ENCODE peak calls at places on chromosomes 16 and 17, in four cellular contexts. E is H9, Q is IMR-90, P is H1. U is an unnamed sample.

GRCh38 chr17:29444589-29444988 is 54.4 kb downstream of the TAOK1 start:
- DNase-seq in E (no peak), Q (peak; percentile 75), P (no peak), U (no peak)

GRCh38 chr16:78097522-78097921 is 1.9 kb upstream of the WWOX start:
- DNase-seq in E (no peak), Q (no peak), P (no peak), U (no peak)

GRCh38 chr17:75785016-75785769 is 587 bp downstream of the UNK start:
- DNase-seq in E (no peak), Q (peak; percentile 86), P (no peak), U (peak; percentile 97)

GRCh38 chr17:14813649-14814048 is 451.5 kb downstream of the PMP22 start:
- DNase-seq in E (peak; percentile 92), Q (no peak), P (peak; percentile 82), U (peak; percentile 85)

GRCh38 chr17:57945999-57946797 is 9.0 kb downstream of the CUEDC1 start:
- DNase-seq in E (no peak), Q (peak; percentile 58), P (no peak), U (no peak)

GRCh38 chr17:17685775-17686291 is 4.6 kb downstream of the RAI1 start:
- DNase-seq in E (peak; percentile 63), Q (peak; percentile 91), P (no peak), U (peak; percentile 80)

GRCh38 chr16:86914850-86915717 is 336.7 kb downstream of the FOXL1 start:
- DNase-seq in E (no peak), Q (peak; percentile 27), P (no peak), U (no peak)

GRCh38 chr16:89170346-89171215 is 967 bp upstream of the CDH15 start:
- DNase-seq in E (peak; percentile 91), Q (no peak), P (peak; percentile 44), U (peak; percentile 60)

GRCh38 chr17:53191878-53192277 is 630.8 kb upstream of the KIF2B start:
- DNase-seq in E (no peak), Q (no peak), P (no peak), U (no peak)

GRCh38 chr17:22090263-22090935 is 398.1 kb downstream of the KCNJ18 start:
- DNase-seq in E (no peak), Q (no peak), P (no peak), U (peak; percentile 1)

GRCh38 chr17:7252176-7253043 is at the start of gene ELP5:
- DNase-seq in E (peak; percentile 98), Q (peak; percentile 94), P (no peak), U (peak; percentile 98)

GRCh38 chr16:84228321-84228838 is 11.4 kb downstream of the KCNG4 start:
- DNase-seq in E (peak; percentile 83), Q (peak; percentile 89), P (peak; percentile 36), U (peak; percentile 91)

GRCh38 chr16:50711862-50712567 is 18.6 kb downstream of the NOD2 start:
- DNase-seq in E (no peak), Q (no peak), P (no peak), U (no peak)

GRCh38 chr16:56974549-56975300 is 13.0 kb downstream of the CETP start:
- DNase-seq in E (no peak), Q (no peak), P (no peak), U (no peak)

GRCh38 chr16:19704321-19705130 is 13.5 kb downstream of the KNOP1 start:
- DNase-seq in E (no peak), Q (peak; percentile 77), P (no peak), U (no peak)

GRCh38 chr16:54648575-54648974 is 282.1 kb upstream of the IRX5 start:
- DNase-seq in E (no peak), Q (no peak), P (no peak), U (no peak)

GRCh38 chr16:66741131-66741900 is 10.1 kb downstream of the DYNC1LI2 start:
- DNase-seq in E (no peak), Q (peak; percentile 88), P (no peak), U (peak; percentile 22)
- H3K9ac ChIP-seq in E (no peak overlapping the region), Q (no peak overlapping the region), P (no peak overlapping the region), U (no peak overlapping the region)

DNA sequence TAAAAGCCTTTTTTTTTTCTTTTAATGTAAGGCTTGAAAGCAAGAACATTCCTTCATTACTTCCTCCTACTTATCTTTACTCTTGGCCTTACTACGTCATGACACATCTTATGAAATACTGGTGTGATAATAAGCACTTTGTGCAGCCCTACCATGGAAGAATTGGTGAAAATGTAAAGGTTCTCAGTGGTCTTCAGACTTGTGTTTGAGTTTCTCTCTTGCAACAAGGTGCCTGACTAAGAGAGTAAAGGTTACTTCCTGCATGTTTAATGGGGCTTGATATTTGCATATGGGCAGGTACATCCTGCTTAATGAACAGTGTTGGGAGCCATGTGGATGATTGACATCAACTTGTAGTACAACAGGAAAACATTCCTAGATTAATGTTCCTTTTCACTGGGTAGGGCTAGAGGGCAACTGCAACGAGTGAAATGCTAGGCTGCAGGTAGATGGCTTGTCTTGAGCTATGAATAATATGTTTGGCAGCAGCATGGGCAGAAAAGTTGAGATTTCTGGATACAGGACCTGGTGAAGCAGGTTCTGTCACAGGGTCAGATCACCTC is 84.5 kb downstream of the PRKCA start:
- DNase-seq in E (no peak), Q (no peak), P (no peak), U (no peak)
- H3K56ac ChIP-seq in E (no peak overlapping the region), Q (no peak overlapping the region), P (no peak overlapping the region), U (no peak overlapping the region)

DNA sequence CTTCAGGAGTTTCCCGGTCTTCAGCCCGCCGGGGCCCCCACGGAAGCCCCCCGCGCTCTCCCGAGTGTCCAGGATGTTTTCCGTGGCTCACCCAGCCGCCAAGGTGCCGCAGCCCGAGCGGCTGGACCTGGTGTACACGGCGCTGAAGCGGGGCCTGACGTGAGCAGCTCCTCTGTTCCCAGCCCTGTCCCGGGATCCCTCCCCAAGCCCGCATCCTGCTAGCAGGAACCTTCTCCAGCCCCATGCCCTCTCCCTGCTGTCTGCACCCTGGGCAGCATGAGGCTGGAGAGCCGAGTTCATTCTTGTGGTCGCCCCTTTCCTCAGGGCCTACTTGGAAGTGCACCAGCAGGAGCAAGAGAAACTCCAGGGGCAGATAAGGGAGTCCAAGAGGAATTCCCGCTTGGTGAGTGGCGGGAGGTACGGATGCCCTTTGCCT is 10.1 kb downstream of the RIPOR1 start:
- DNase-seq in E (peak; percentile 43), Q (peak; percentile 56), P (no peak), U (peak; percentile 56)
- H3K9ac ChIP-seq in E (no peak overlapping the region), Q (peak overlapping the region; percentile 25), P (peak overlapping the region; percentile 27), U (peak overlapping the region; percentile 71)

GRCh38 chr16:73457851-73458250 is 409.9 kb upstream of the ZFHX3 start:
- DNase-seq in E (no peak), Q (no peak), P (no peak), U (no peak)
- H3K56ac ChIP-seq in E (no peak overlapping the region), Q (no peak overlapping the region), P (no peak overlapping the region), U (no peak overlapping the region)

DNA sequence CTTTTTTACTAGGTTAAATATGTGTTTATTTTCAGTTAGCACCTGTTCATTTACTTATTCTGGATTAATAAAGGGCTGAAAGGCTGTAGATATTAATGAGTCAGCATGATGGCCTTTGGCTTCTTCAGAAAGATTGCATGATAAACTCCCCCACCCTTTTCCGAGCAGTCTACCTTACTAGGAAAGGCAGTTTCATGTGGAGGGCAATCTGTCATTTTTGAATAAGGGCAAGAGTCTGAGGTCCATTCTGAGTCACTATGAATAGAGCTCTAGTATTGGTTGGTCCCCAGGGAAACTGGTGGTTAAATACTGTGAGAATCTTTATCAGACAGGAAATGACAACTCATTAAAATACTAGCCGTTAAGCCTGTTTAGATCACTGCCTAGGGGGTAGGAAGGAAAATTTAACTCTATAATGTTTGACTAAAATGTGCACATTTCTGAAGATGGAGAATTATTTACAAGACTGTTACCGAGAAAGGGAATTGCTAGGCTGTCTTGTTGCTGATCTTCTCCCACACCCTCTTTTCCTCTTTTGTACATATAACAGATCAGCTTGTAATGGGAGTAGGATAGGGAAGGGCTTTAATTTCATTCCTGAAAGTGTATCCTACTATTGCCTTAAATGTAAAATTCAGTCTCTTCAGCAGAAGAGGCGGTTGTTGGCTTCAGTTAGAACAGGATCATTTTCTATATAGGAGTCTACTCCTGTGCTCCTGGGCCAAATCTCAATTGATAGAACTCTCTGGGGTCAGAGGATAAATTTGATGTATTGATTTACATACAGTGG is 63.3 kb downstream of the TUBD1 start:
- DNase-seq in E (no peak), Q (peak; percentile 98), P (no peak), U (peak; percentile 86)
- H3K9ac ChIP-seq in E (no peak overlapping the region), Q (peak overlapping the region; percentile 75), P (no peak overlapping the region), U (no peak overlapping the region)

GRCh38 chr17:64341181-64341580 is 49.5 kb downstream of the PECAM1 start:
- DNase-seq in E (no peak), Q (no peak), P (no peak), U (no peak)

GRCh38 chr17:64336760-64337413 is 53.8 kb downstream of the PECAM1 start:
- DNase-seq in E (peak; percentile 72), Q (no peak), P (peak; percentile 7), U (peak; percentile 8)

GRCh38 chr17:64340557-64340956 is 50.1 kb downstream of the PECAM1 start:
- DNase-seq in E (no peak), Q (no peak), P (no peak), U (no peak)

GRCh38 chr17:64343071-64343774 is 47.4 kb downstream of the PECAM1 start:
- DNase-seq in E (no peak), Q (no peak), P (no peak), U (no peak)

GRCh38 chr17:64339516-64340475 is 50.9 kb downstream of the PECAM1 start:
- DNase-seq in E (no peak), Q (no peak), P (no peak), U (no peak)
- H3K56ac ChIP-seq in E (no peak overlapping the region), Q (no peak overlapping the region), P (no peak overlapping the region), U (no peak overlapping the region)

DNA sequence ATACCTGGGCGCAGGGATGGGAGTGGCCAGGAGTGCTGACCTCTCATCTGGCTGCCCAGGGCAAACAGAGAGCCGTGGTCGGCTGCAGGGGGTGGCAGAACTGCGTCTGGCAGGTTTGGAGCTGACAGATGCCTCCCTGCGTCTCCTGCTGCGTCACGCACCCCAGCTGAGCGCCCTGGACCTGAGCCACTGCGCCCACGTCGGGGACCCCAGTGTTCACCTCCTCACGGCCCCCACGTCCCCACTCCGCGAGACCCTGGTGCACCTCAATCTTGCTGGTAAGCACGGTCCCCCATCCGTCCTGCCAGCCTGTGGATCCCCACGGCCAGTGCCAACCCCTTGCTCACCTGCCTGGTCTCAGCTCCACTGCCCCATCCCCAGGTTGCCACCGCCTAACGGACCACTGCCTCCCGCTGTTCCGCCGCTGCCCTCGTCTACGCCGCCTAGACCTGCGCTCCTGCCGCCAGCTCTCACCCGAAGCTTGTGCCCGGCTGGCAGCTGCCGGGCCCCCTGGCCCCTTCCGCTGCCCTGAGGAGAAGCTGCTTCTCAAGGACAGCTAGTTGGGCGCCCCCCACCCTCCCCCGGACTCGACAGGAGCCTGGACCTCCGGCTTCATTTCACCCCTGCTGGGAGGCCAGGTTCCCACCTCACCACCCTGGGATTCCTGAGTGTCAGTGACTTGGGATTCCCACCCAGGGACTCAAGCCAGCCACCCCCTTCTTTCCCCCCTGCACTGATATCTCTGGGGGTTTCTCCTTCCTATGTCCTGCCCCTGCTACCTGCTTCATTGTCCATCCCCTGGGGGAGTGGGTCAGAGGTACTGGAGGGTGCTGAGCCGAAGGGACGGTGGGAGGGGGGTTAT is 2.0 kb upstream of the ORAI3 start:
- DNase-seq in E (peak; percentile 44), Q (no peak), P (no peak), U (no peak)
- H3K9ac ChIP-seq in E (no peak overlapping the region), Q (no peak overlapping the region), P (no peak overlapping the region), U (no peak overlapping the region)

U was measured in mesendoderm.